ENCODE peak calls at places on chromosomes 12 and 14, in six cellular contexts. I, H, T, Q, A and O are unnamed samples.

GRCh38 chr12:8145754-8146415 is 10.9 kb upstream of the ZNF705A start:
- DNase-seq in T (peak), H (no peak), Q (peak), I (peak), A (no peak), O (no peak)

GRCh38 chr12:15230751-15231150 is 9.5 kb upstream of the RERG start:
- DNase-seq in I (no peak), Q (no peak), A (no peak), T (no peak), H (no peak), O (no peak)

GRCh38 chr14:54976316-54976715 is 50.6 kb downstream of the WDHD1 start:
- DNase-seq in H (no peak), I (peak), T (no peak), Q (no peak), A (no peak), O (peak)

GRCh38 chr14:54186821-54187365 is 209.9 kb upstream of the CDKN3 start:
- DNase-seq in T (no peak), A (no peak), I (no peak), H (no peak), Q (no peak), O (no peak)

GRCh38 chr14:73238262-73238852 is 1.1 kb downstream of the PAPLN start:
- DNase-seq in H (no peak), A (no peak), I (peak), Q (no peak), T (no peak), O (peak)

GRCh38 chr12:53750812-53751335 is 905 bp downstream of the CISTR start:
- DNase-seq in T (peak), I (peak), Q (no peak), H (no peak), A (no peak), O (no peak)

GRCh38 chr12:68236421-68237059 is 10.9 kb upstream of the IL26 start:
- DNase-seq in A (no peak), Q (no peak), I (peak), T (peak), H (no peak), O (no peak)

GRCh38 chr14:100022772-100023451 is 42.3 kb upstream of the EVL start:
- DNase-seq in A (no peak), H (peak), T (no peak), I (peak), Q (no peak), O (no peak)

GRCh38 chr12:28586481-28586880 is 396.2 kb downstream of the CCDC91 start:
- DNase-seq in T (no peak), A (no peak), H (no peak), Q (no peak), I (no peak), O (no peak)

GRCh38 chr14:58793096-58793740 is 155.5 kb downstream of the DACT1 start:
- DNase-seq in T (no peak), I (no peak), Q (no peak), H (no peak), A (no peak), O (no peak)

GRCh38 chr12:15787801-15788200 is 1.4 kb downstream of the EPS8 start:
- DNase-seq in Q (no peak), A (no peak), I (peak), T (no peak), H (no peak), O (no peak)

GRCh38 chr14:69683971-69684370 is 72.6 kb downstream of the SUSD6 start:
- DNase-seq in H (no peak), A (no peak), Q (no peak), T (no peak), I (no peak), O (no peak)

GRCh38 chr14:92456215-92457017 is 57.2 kb upstream of the RIN3 start:
- DNase-seq in H (peak), T (peak), I (peak), Q (peak), A (peak), O (no peak)

GRCh38 chr12:124332068-124332672 is 37.3 kb downstream of the RFLNA start:
- DNase-seq in T (no peak), I (no peak), Q (no peak), H (no peak), A (no peak), O (no peak)

GRCh38 chr14:95507174-95507573 is 9.3 kb downstream of the SYNE3 start:
- DNase-seq in A (no peak), Q (peak), I (peak), H (peak), T (no peak), O (peak)

GRCh38 chr14:39568809-39569538 is 136.7 kb upstream of the FBXO33 start:
- DNase-seq in T (no peak), I (no peak), H (no peak), A (no peak), Q (no peak), O (no peak)

GRCh38 chr12:75322464-75322863 is 7.7 kb downstream of the CAPS2 start:
- DNase-seq in I (peak), H (no peak), A (no peak), T (no peak), Q (no peak), O (no peak)

GRCh38 chr12:103852498-103852992 is 11.5 kb upstream of the NT5DC3 start:
- DNase-seq in Q (no peak), A (no peak), I (peak), T (no peak), H (no peak), O (peak)

GRCh38 chr12:57726884-57727757 is 11.4 kb downstream of the AGAP2 start:
- DNase-seq in H (no peak), A (no peak), I (peak), T (peak), Q (no peak), O (no peak)

GRCh38 chr12:110547090-110547489 is 36.0 kb downstream of the PPTC7 start:
- DNase-seq in A (no peak), T (no peak), Q (no peak), H (no peak), I (no peak), O (no peak)

GRCh38 chr12:110543965-110544364 is 39.2 kb downstream of the PPTC7 start:
- DNase-seq in T (no peak), H (no peak), I (no peak), A (no peak), Q (no peak), O (no peak)

GRCh38 chr12:110548678-110549077 is 34.4 kb downstream of the PPTC7 start:
- DNase-seq in I (peak), Q (no peak), H (no peak), T (no peak), A (no peak), O (peak)

GRCh38 chr12:110545812-110546211 is 37.3 kb downstream of the PPTC7 start:
- DNase-seq in T (no peak), Q (no peak), H (no peak), I (peak), A (no peak), O (no peak)

GRCh38 chr12:110546339-110546738 is 36.8 kb downstream of the PPTC7 start:
- DNase-seq in I (peak), T (no peak), Q (no peak), A (no peak), H (no peak), O (peak)
- H3K4me3 ChIP-seq in I (no peak), T (no peak), Q (no peak), A (no peak), H (no peak), O (no peak)

GRCh38 chr14:97073622-97074021 is 276.4 kb downstream of the VRK1 start:
- DNase-seq in H (no peak), I (no peak), Q (no peak), A (no peak), T (no peak), O (no peak)

GRCh38 chr14:97074456-97074855 is 277.3 kb downstream of the VRK1 start:
- DNase-seq in Q (no peak), A (no peak), I (no peak), H (no peak), T (no peak), O (no peak)

GRCh38 chr14:97077687-97078086 is 280.5 kb downstream of the VRK1 start:
- DNase-seq in A (no peak), I (no peak), Q (no peak), H (no peak), T (no peak), O (no peak)

GRCh38 chr14:97074860-97075259 is 277.7 kb downstream of the VRK1 start:
- DNase-seq in I (no peak), H (no peak), T (no peak), Q (no peak), A (no peak), O (no peak)

GRCh38 chr14:97077253-97077653 is 280.1 kb downstream of the VRK1 start:
- DNase-seq in A (no peak), T (peak), Q (no peak), H (peak), I (peak), O (no peak)
- H3K4me3 ChIP-seq in A (no peak), T (no peak), Q (no peak), H (no peak), I (no peak), O (no peak)

GRCh38 chr12:121132601-121133481 is at the start of gene P2RX7:
- DNase-seq in H (peak), A (no peak), T (peak), Q (peak), I (peak), O (peak)

GRCh38 chr12:121135320-121135719 is 2.6 kb downstream of the P2RX7 start:
- DNase-seq in A (no peak), I (no peak), T (no peak), H (no peak), Q (no peak), O (no peak)

GRCh38 chr12:121130866-121131373 is 1.8 kb upstream of the P2RX7 start:
- DNase-seq in H (no peak), I (no peak), A (no peak), Q (no peak), T (no peak), O (no peak)

GRCh38 chr12:121131941-121132341 is 735 bp upstream of the P2RX7 start:
- DNase-seq in A (no peak), T (no peak), I (no peak), Q (no peak), H (no peak), O (no peak)

GRCh38 chr12:121133838-121134237 is 1.2 kb downstream of the P2RX7 start:
- DNase-seq in I (no peak), Q (no peak), T (no peak), H (no peak), A (no peak), O (no peak)
- H3K4me3 ChIP-seq in I (no peak), Q (no peak), T (no peak), H (peak), A (no peak), O (peak)

DNA sequence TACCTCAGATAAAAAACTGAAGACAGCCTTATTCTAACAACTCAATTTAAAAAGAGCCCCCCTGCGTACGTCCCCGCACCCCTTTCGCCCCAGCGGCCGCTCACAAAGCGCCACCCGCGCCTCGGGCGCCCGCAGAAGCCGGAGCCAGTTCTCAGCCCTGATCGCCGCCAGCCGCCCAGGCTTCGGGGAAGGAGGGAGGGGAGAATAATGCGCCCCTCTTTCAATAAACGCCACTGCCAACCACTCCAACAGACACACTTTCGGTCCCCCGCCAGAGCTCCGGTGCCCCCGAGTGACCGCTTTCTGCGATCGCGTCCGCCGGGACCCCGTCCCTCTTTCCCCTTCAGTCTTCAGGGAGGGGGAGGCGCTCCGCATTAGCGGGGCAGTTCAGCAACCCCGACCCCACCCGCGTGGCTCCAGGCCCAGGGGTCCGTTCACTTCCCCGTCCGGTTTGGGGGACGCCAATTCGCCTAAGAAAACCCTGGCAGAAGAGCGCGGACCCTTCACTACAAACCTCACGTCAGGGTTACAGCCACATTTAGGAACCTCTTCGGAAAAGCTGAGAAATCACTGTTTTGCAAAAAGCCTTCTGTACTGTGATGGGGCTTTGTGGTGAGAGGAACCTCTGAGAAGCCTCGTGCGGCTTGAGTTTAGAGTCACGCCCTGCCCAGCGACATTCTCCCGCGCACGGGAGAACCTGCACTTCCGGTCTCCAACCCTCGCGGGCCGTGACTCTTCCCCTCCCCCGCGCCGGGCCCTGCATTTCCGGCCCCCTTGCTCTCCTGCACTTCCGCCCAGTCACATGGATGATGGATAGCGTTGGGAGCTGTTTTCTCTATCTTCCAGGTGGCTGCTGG is 18.7 kb downstream of the FOXG1 start:
- DNase-seq in H (no peak), I (peak), A (no peak), T (no peak), Q (no peak), O (no peak)
- H3K4me3 ChIP-seq in H (peak), I (peak), A (no peak), T (no peak), Q (no peak), O (peak)